ENCODE peak calls at places on chromosomes 12 and 14, in six cellular contexts. K is Daoy; A is neural progenitor cell; D is activated naive CD4-positive, alpha-beta T cell; B is mesothelial cell of epicardium; S is natural killer cell. L is an unnamed sample.

GRCh38 chr14:22152901-22153300 is 436.1 kb downstream of the DAD1 start:
- DNase-seq in B (no peak), A (no peak), S (no peak), D (no peak), K (no peak), L (no peak)

GRCh38 chr12:4824415-4824814 is 85.3 kb upstream of the KCNA1 start:
- DNase-seq in K (peak; percentile 82), D (no peak), B (no peak), A (no peak), S (no peak), L (no peak)

GRCh38 chr12:130344529-130344928 is 6.8 kb downstream of the PIWIL1 start:
- DNase-seq in B (no peak), D (no peak), K (no peak), S (no peak), A (no peak), L (no peak)

GRCh38 chr12:121781751-121782615 is 11.5 kb downstream of the RHOF start:
- DNase-seq in S (peak; percentile 55), D (no peak), B (no peak), K (peak; percentile 63), A (peak; percentile 46), L (no peak)

GRCh38 chr12:130620281-130620680 is 95.8 kb downstream of the RIMBP2 start:
- DNase-seq in K (no peak), S (no peak), B (no peak), A (no peak), D (no peak), L (no peak)

GRCh38 chr12:77727442-77728001 is 103.2 kb upstream of the NAV3 start:
- DNase-seq in A (no peak), K (no peak), S (no peak), B (no peak), D (no peak), L (no peak)

GRCh38 chr14:22485178-22485577 is 103.8 kb downstream of the DAD1 start:
- DNase-seq in B (no peak), A (no peak), S (no peak), K (peak; percentile 28), D (no peak), L (no peak)

GRCh38 chr14:100408350-100409015 is 85.3 kb downstream of the SLC25A47 start:
- DNase-seq in D (no peak), A (no peak), S (no peak), B (no peak), K (peak; percentile 87), L (no peak)

GRCh38 chr12:86389949-86390348 is 133.8 kb upstream of the MGAT4C start:
- DNase-seq in S (no peak), B (no peak), D (no peak), A (no peak), K (no peak), L (no peak)

GRCh38 chr12:48003226-48004038 is 844 bp downstream of the COL2A1 start:
- DNase-seq in D (no peak), A (peak; percentile 72), B (no peak), S (no peak), K (no peak), L (no peak)

GRCh38 chr12:48105867-48106563 is at the start of gene SENP1:
- DNase-seq in A (peak; percentile 90), D (peak; percentile 82), B (peak; percentile 54), S (peak; percentile 87), K (peak; percentile 95), L (peak; percentile 78)

GRCh38 chr12:125491585-125491984 is 426.4 kb downstream of the AACS start:
- DNase-seq in D (no peak), A (no peak), S (no peak), B (no peak), K (no peak), L (no peak)

GRCh38 chr12:50187084-50187900 is 20.1 kb upstream of the CERS5 start:
- DNase-seq in B (no peak), K (peak; percentile 61), S (no peak), D (no peak), A (no peak), L (no peak)

GRCh38 chr14:37588956-37589737 is 5.9 kb downstream of the FOXA1 start:
- DNase-seq in S (no peak), D (no peak), B (no peak), K (peak; percentile 68), A (peak; percentile 32), L (no peak)

GRCh38 chr14:21880918-21881317 is 207.3 kb upstream of the OR4E1 start:
- DNase-seq in D (no peak), B (no peak), A (no peak), K (peak; percentile 6), S (no peak), L (no peak)

GRCh38 chr12:53048033-53048779 is 1.7 kb upstream of the TNS2 start:
- DNase-seq in A (peak; percentile 49), B (no peak), S (no peak), D (no peak), K (peak; percentile 54), L (no peak)

GRCh38 chr14:59278111-59278510 is 89.6 kb downstream of the DAAM1 start:
- DNase-seq in A (no peak), B (no peak), D (no peak), S (no peak), K (peak; percentile 89), L (no peak)

GRCh38 chr12:29733060-29733459 is 50.7 kb downstream of the TMTC1 start:
- DNase-seq in D (no peak), K (no peak), A (no peak), S (no peak), B (no peak), L (no peak)

GRCh38 chr12:80053048-80053790 is 46.1 kb upstream of the OTOGL start:
- DNase-seq in B (no peak), K (peak; percentile 75), A (no peak), S (no peak), D (no peak), L (no peak)

GRCh38 chr12:29634057-29634456 is 136.6 kb upstream of the OVCH1 start:
- DNase-seq in K (no peak), S (no peak), A (no peak), B (no peak), D (no peak), L (no peak)

GRCh38 chr12:3042394-3042793 is 34.8 kb upstream of the TSPAN9 start:
- DNase-seq in B (no peak), D (no peak), S (no peak), K (no peak), A (no peak), L (no peak)

GRCh38 chr12:52139579-52140062 is 52.2 kb downstream of the KRT80 start:
- DNase-seq in B (no peak), A (peak; percentile 68), D (no peak), S (no peak), K (peak; percentile 69), L (no peak)

GRCh38 chr14:74825008-74825407 is 50.9 kb downstream of the PROX2 start:
- DNase-seq in B (no peak), A (no peak), D (no peak), S (no peak), K (peak; percentile 22), L (no peak)

GRCh38 chr14:70855486-70855885 is 46.2 kb upstream of the MAP3K9 start:
- DNase-seq in B (no peak), A (no peak), D (no peak), K (no peak), S (no peak), L (no peak)

GRCh38 chr14:88518592-88519512 is 36.0 kb downstream of the PTPN21 start:
- DNase-seq in D (no peak), K (peak; percentile 25), A (no peak), S (no peak), B (no peak), L (no peak)

GRCh38 chr12:91704446-91704845 is 441.2 kb downstream of the BTG1 start:
- DNase-seq in A (no peak), B (no peak), S (no peak), K (peak; percentile 72), D (no peak), L (no peak)

GRCh38 chr12:2248901-2249381 is 196.2 kb downstream of the CACNA1C start:
- DNase-seq in A (no peak), S (no peak), D (no peak), B (no peak), K (peak; percentile 71), L (no peak)

GRCh38 chr12:111298583-111299436 is 70.1 kb downstream of the PHETA1 start:
- DNase-seq in S (no peak), K (peak; percentile 69), D (peak; percentile 7), A (peak; percentile 87), B (peak; percentile 61), L (peak; percentile 59)

GRCh38 chr12:111581434-111582132 is 17.5 kb downstream of the ATXN2 start:
- DNase-seq in K (no peak), B (no peak), S (no peak), D (no peak), A (no peak), L (no peak)

GRCh38 chr14:26191123-26191522 is 406.7 kb downstream of the NOVA1 start:
- DNase-seq in D (no peak), K (peak; percentile 17), S (no peak), B (no peak), A (no peak), L (no peak)

L was measured in NCI-H1930.